ENCODE peak calls at places on chromosomes 13 and 19, in six cellular contexts. C is IMR-90; N is cortex of kidney; D is stimulated activated naive CD8-positive, alpha-beta T cell treated with anti-CD3 and anti-CD28 coated beads, Interleukin-15, amount 100 ng/mL, for 72 hours; M is DND-41; H is cardiac fibroblast. Q is an unnamed sample.

GRCh38 chr19:42693760-42694350 is 46.4 kb downstream of the PSG3 start:
- DNase-seq in D (no peak), H (peak), C (peak), M (peak), N (no peak), Q (peak)

GRCh38 chr13:32212420-32212819 is 102.7 kb downstream of the ZAR1L start:
- DNase-seq in C (peak), M (no peak), H (peak), D (no peak), N (no peak), Q (no peak)

GRCh38 chr13:75637101-75637774 is 1.1 kb downstream of the LMO7 start:
- DNase-seq in N (no peak), C (no peak), M (no peak), D (no peak), H (no peak), Q (no peak)

GRCh38 chr19:48421548-48421947 is 24.2 kb upstream of the GRWD1 start:
- DNase-seq in N (no peak), H (no peak), D (no peak), M (no peak), C (no peak), Q (peak)

GRCh38 chr19:17784201-17785008 is 10.5 kb upstream of the B3GNT3 start:
- DNase-seq in C (peak), D (peak), N (no peak), M (peak), H (peak), Q (peak)

GRCh38 chr19:31174948-31175347 is 174.3 kb downstream of the TSHZ3 start:
- DNase-seq in N (no peak), D (no peak), C (no peak), H (no peak), M (no peak), Q (no peak)

GRCh38 chr13:29674532-29674931 is 79.0 kb upstream of the SLC7A1 start:
- DNase-seq in C (peak), N (no peak), H (no peak), M (no peak), D (no peak), Q (no peak)

GRCh38 chr19:1112254-1113208 is 8.7 kb downstream of the GPX4 start:
- DNase-seq in D (no peak), M (no peak), H (no peak), C (no peak), N (no peak), Q (no peak)

GRCh38 chr19:41445575-41445974 is 2.6 kb downstream of the ERICH4 start:
- DNase-seq in C (no peak), D (no peak), N (no peak), M (no peak), H (no peak), Q (no peak)

GRCh38 chr13:43245374-43245964 is 222.1 kb downstream of the DNAJC15 start:
- DNase-seq in N (no peak), C (peak), M (no peak), D (no peak), H (peak), Q (no peak)

GRCh38 chr13:72463561-72463960 is 263.9 kb downstream of the MZT1 start:
- DNase-seq in D (no peak), M (no peak), C (no peak), H (peak), N (no peak), Q (no peak)

GRCh38 chr19:45097776-45098520 is 5.0 kb downstream of the PPP1R37 start:
- DNase-seq in D (no peak), H (peak), C (peak), M (no peak), N (no peak), Q (no peak)

Q was measured in NCI-H2171.